ENCODE peak calls at places on chromosomes 3 and 15, in nine cellular contexts. U, X, M, Y, P, W, D, I and S are unnamed samples.

GRCh38 chr3:79019137-79019923 is 748.5 kb downstream of the ROBO1 start:
- DNase-seq in M (no peak), I (no peak), D (peak; percentile 70), U (peak; percentile 75), X (peak; percentile 74), P (no peak), Y (peak; percentile 94), W (peak; percentile 81), S (peak; percentile 97)

GRCh38 chr3:49378249-49378899 is 20.2 kb upstream of the GPX1 start:
- DNase-seq in X (no peak), W (peak; percentile 51), I (no peak), D (no peak), U (no peak), P (no peak), Y (peak; percentile 66), M (no peak), S (peak; percentile 81)

GRCh38 chr3:105274958-105275357 is 91.8 kb upstream of the ALCAM start:
- DNase-seq in X (no peak), I (no peak), Y (peak; percentile 81), W (no peak), U (no peak), D (no peak), M (no peak), P (no peak), S (peak; percentile 69)

GRCh38 chr3:85170646-85171045 is 211.9 kb downstream of the CADM2 start:
- DNase-seq in M (no peak), P (no peak), U (no peak), Y (peak; percentile 39), D (no peak), W (no peak), X (no peak), I (no peak), S (peak; percentile 15)

GRCh38 chr15:58065011-58065444 is 483 bp downstream of the ALDH1A2 start:
- DNase-seq in W (peak; percentile 54), M (no peak), Y (no peak), X (no peak), D (no peak), P (no peak), U (no peak), I (no peak), S (no peak)

GRCh38 chr3:117399311-117400068 is 689.9 kb downstream of the TUSC7 start:
- DNase-seq in X (no peak), U (peak; percentile 25), I (no peak), Y (no peak), P (no peak), M (no peak), W (no peak), D (no peak), S (peak; percentile 55)

GRCh38 chr3:158217992-158218391 is 108.1 kb downstream of the RSRC1 start:
- DNase-seq in P (no peak), D (no peak), W (no peak), M (no peak), I (no peak), X (no peak), U (no peak), Y (no peak), S (no peak)

GRCh38 chr3:24986635-24987034 is 441.4 kb upstream of the RARB start:
- DNase-seq in X (no peak), U (no peak), W (no peak), I (no peak), Y (no peak), P (no peak), M (no peak), D (no peak), S (no peak)

GRCh38 chr3:31481697-31482096 is 51.0 kb upstream of the STT3B start:
- DNase-seq in P (no peak), W (no peak), X (no peak), D (no peak), Y (no peak), M (no peak), U (no peak), I (no peak), S (no peak)

GRCh38 chr15:65525622-65526021 is 4.6 kb upstream of the HACD3 start:
- DNase-seq in X (no peak), P (no peak), D (no peak), I (no peak), M (no peak), W (peak; percentile 36), Y (no peak), U (no peak), S (peak; percentile 36)

GRCh38 chr15:52523646-52524045 is 5.0 kb downstream of the MYO5A start:
- DNase-seq in Y (no peak), U (no peak), X (no peak), I (no peak), D (no peak), P (no peak), W (no peak), M (no peak), S (no peak)

GRCh38 chr15:100353469-100353868 is 11.7 kb upstream of the ADAMTS17 start:
- DNase-seq in I (no peak), U (no peak), D (no peak), P (no peak), X (no peak), W (no peak), M (no peak), Y (no peak), S (no peak)

GRCh38 chr3:107954845-107955244 is 136.0 kb downstream of the CD47 start:
- DNase-seq in P (no peak), U (no peak), Y (no peak), I (peak; percentile 6), X (no peak), D (no peak), W (no peak), M (peak; percentile 5), S (no peak)

GRCh38 chr3:71066849-71067261 is 516.7 kb downstream of the FOXP1 start:
- DNase-seq in M (peak; percentile 48), P (no peak), W (no peak), U (no peak), Y (no peak), D (no peak), I (no peak), X (no peak), S (peak; percentile 63)

GRCh38 chr15:90863987-90864386 is 4.4 kb upstream of the FURIN start:
- DNase-seq in W (no peak), Y (no peak), M (no peak), X (no peak), D (no peak), P (no peak), U (no peak), I (no peak), S (no peak)

GRCh38 chr3:66047321-66048050 is 8.8 kb upstream of the MAGI1 start:
- DNase-seq in X (no peak), D (no peak), W (peak; percentile 56), Y (no peak), P (no peak), U (no peak), I (no peak), M (no peak), S (peak; percentile 63)

GRCh38 chr15:68792901-68793766 is 27.6 kb downstream of the ANP32A start:
- DNase-seq in W (no peak), U (no peak), Y (no peak), D (peak; percentile 88), X (peak; percentile 59), M (no peak), P (no peak), I (no peak), S (no peak)

GRCh38 chr15:48072941-48073340 is 47.8 kb upstream of the SLC24A5 start:
- DNase-seq in I (no peak), M (no peak), W (no peak), X (no peak), P (no peak), Y (no peak), D (no peak), U (no peak), S (no peak)

GRCh38 chr3:152595975-152596832 is 238.7 kb upstream of the P2RY1 start:
- DNase-seq in D (peak; percentile 68), Y (no peak), X (peak; percentile 49), W (no peak), U (no peak), M (no peak), P (no peak), I (no peak), S (peak; percentile 87)

GRCh38 chr3:45164056-45164455 is 17.9 kb upstream of the CDCP1 start:
- DNase-seq in I (no peak), M (no peak), X (no peak), W (no peak), U (no peak), D (no peak), Y (no peak), P (no peak), S (no peak)